ENCODE peak calls at places on chromosomes 12 and 14, in six cellular contexts. B is AML-193, H is T-helper 2 cell, M is aorta, D is HFFc6, W is cardiac fibroblast. S is an unnamed sample.

GRCh38 chr12:65051196-65051595 is 69.9 kb downstream of the WIF1 start:
- DNase-seq in B (no peak), W (no peak), H (no peak), M (no peak), D (no peak), S (no peak)

GRCh38 chr14:78153069-78153351 is 17.2 kb upstream of the NRXN3 start:
- DNase-seq in H (no peak), W (peak), M (no peak), B (no peak), D (no peak), S (no peak)

GRCh38 chr12:53674977-53675700 is 744 bp downstream of the ATP5MC2 start:
- DNase-seq in D (no peak), B (no peak), H (no peak), M (no peak), W (peak), S (no peak)

GRCh38 chr12:115597157-115597712 is 680.3 kb downstream of the MED13L start:
- DNase-seq in D (peak), H (no peak), M (no peak), W (peak), B (no peak), S (no peak)

GRCh38 chr12:48969847-48970701 is 1.5 kb downstream of the WNT10B start:
- DNase-seq in H (no peak), B (no peak), M (no peak), W (no peak), D (no peak), S (no peak)

GRCh38 chr14:66003082-66003740 is 483.0 kb upstream of the CCDC196 start:
- DNase-seq in M (no peak), W (no peak), B (no peak), D (no peak), H (no peak), S (no peak)

GRCh38 chr12:55142896-55143870 is 17.0 kb downstream of the OR9K2 start:
- DNase-seq in W (peak), B (peak), D (peak), M (no peak), H (no peak), S (peak)

GRCh38 chr14:103228076-103228806 is 105.0 kb downstream of the TNFAIP2 start:
- DNase-seq in M (no peak), H (no peak), B (no peak), D (no peak), W (no peak), S (no peak)

GRCh38 chr12:52230364-52231281 is 2.4 kb upstream of the KRT7 start:
- DNase-seq in D (peak), W (peak), H (no peak), B (no peak), M (no peak), S (no peak)

GRCh38 chr12:130290114-130290513 is 47.6 kb upstream of the PIWIL1 start:
- DNase-seq in M (no peak), W (no peak), D (no peak), H (no peak), B (no peak), S (no peak)

GRCh38 chr14:100106260-100106659 is 41.0 kb downstream of the EVL start:
- DNase-seq in H (no peak), W (no peak), M (no peak), D (no peak), B (no peak), S (no peak)

GRCh38 chr12:100553851-100554404 is 19.6 kb upstream of the GAS2L3 start:
- DNase-seq in D (no peak), M (no peak), B (no peak), W (no peak), H (no peak), S (no peak)

GRCh38 chr14:74593241-74593985 is 18.6 kb downstream of the LTBP2 start:
- DNase-seq in M (no peak), B (no peak), D (no peak), W (peak), H (no peak), S (no peak)

GRCh38 chr12:98594050-98594853 is 766 bp downstream of the SLC25A3 start:
- DNase-seq in B (no peak), M (peak), H (peak), W (peak), D (no peak), S (peak)

GRCh38 chr12:47812797-47813490 is 6.8 kb downstream of the HDAC7 start:
- DNase-seq in H (peak), D (peak), B (peak), W (peak), M (peak), S (peak)

GRCh38 chr12:52774629-52775250 is 2.4 kb downstream of the KRT76 start:
- DNase-seq in W (no peak), B (no peak), H (no peak), M (no peak), D (no peak), S (no peak)

GRCh38 chr12:70691018-70691672 is 53.9 kb upstream of the PTPRB start:
- DNase-seq in M (no peak), B (no peak), D (peak), W (peak), H (no peak), S (no peak)

GRCh38 chr14:58747181-58747580 is 109.4 kb downstream of the DACT1 start:
- DNase-seq in H (no peak), B (peak), W (peak), D (peak), M (peak), S (no peak)

GRCh38 chr12:96400631-96401060 is 407 bp upstream of the CDK17 start:
- DNase-seq in M (no peak), D (no peak), B (peak), H (no peak), W (peak), S (no peak)

GRCh38 chr14:81392976-81393643 is 7.0 kb downstream of the STON2 start:
- DNase-seq in M (no peak), D (no peak), W (no peak), H (no peak), B (no peak), S (no peak)

GRCh38 chr12:56629459-56630179 is 507 bp downstream of the BAZ2A start:
- DNase-seq in B (no peak), H (peak), W (peak), D (no peak), M (peak), S (peak)